ENCODE peak calls at places on chromosome 14, in six cellular contexts. S is A549, A is endothelial cell of umbilical vein, H is HepG2, Q is K562, P is GM12878. V is an unnamed sample.

GRCh38 chr14:32329690-32330290 is 692 bp downstream of the AKAP6 start:
- DNase-seq in S (no peak), A (no peak), H (no peak), Q (no peak), P (no peak), V (no peak)

GRCh38 chr14:92397140-92397815 is 74.3 kb downstream of the SLC24A4 start:
- DNase-seq in S (peak; percentile 68), A (no peak), H (no peak), Q (no peak), P (no peak), V (no peak)

GRCh38 chr14:70926187-70926830 is 19.1 kb downstream of the PCNX1 start:
- DNase-seq in S (no peak), A (no peak), H (no peak), Q (no peak), P (no peak), V (no peak)

GRCh38 chr14:59060841-59061240 is 127.6 kb upstream of the DAAM1 start:
- DNase-seq in S (no peak), A (no peak), H (no peak), Q (no peak), P (no peak), V (no peak)

GRCh38 chr14:74552623-74553022 is 59.1 kb downstream of the ISCA2 start:
- DNase-seq in S (no peak), A (peak; percentile 63), H (no peak), Q (no peak), P (no peak), V (no peak)

GRCh38 chr14:75246546-75247285 is 31.9 kb upstream of the FOS start:
- DNase-seq in S (no peak), A (no peak), H (no peak), Q (no peak), P (no peak), V (no peak)

GRCh38 chr14:75301666-75302325 is 23.2 kb downstream of the FOS start:
- DNase-seq in S (no peak), A (peak; percentile 64), H (no peak), Q (peak; percentile 76), P (no peak), V (peak; percentile 96)

GRCh38 chr14:99125616-99126431 is 146.2 kb downstream of the BCL11B start:
- DNase-seq in S (no peak), A (no peak), H (peak; percentile 6), Q (no peak), P (no peak), V (no peak)

GRCh38 chr14:100290607-100291304 is 15.5 kb downstream of the SLC25A29 start:
- DNase-seq in S (no peak), A (no peak), H (peak; percentile 86), Q (no peak), P (no peak), V (no peak)

GRCh38 chr14:85357120-85357519 is 172.8 kb upstream of the FLRT2 start:
- DNase-seq in S (no peak), A (no peak), H (no peak), Q (no peak), P (no peak), V (no peak)

GRCh38 chr14:22556021-22556989 is 32.7 kb downstream of the DAD1 start:
- DNase-seq in S (no peak), A (peak; percentile 52), H (no peak), Q (peak; percentile 66), P (peak; percentile 98), V (peak; percentile 99)

GRCh38 chr14:55151601-55152000 is 22.5 kb downstream of the LGALS3 start:
- DNase-seq in S (no peak), A (no peak), H (no peak), Q (no peak), P (no peak), V (no peak)

GRCh38 chr14:95903616-95904107 is 27.0 kb downstream of the TUNAR start:
- DNase-seq in S (no peak), A (no peak), H (no peak), Q (no peak), P (no peak), V (no peak)

GRCh38 chr14:85483652-85484051 is 46.3 kb upstream of the FLRT2 start:
- DNase-seq in S (no peak), A (peak; percentile 19), H (no peak), Q (no peak), P (no peak), V (no peak)

GRCh38 chr14:100076133-100076532 is 10.9 kb downstream of the EVL start:
- DNase-seq in S (peak; percentile 13), A (no peak), H (peak; percentile 15), Q (peak; percentile 77), P (no peak), V (peak; percentile 96)

GRCh38 chr14:61472025-61472672 is 150.8 kb downstream of the PRKCH start:
- DNase-seq in S (peak; percentile 65), A (peak; percentile 96), H (peak; percentile 90), Q (no peak), P (no peak), V (peak; percentile 90)

GRCh38 chr14:57087841-57088240 is 180.9 kb downstream of the EXOC5 start:
- DNase-seq in S (no peak), A (no peak), H (no peak), Q (no peak), P (no peak), V (no peak)

GRCh38 chr14:57086271-57087162 is 182.2 kb downstream of the EXOC5 start:
- DNase-seq in S (no peak), A (no peak), H (no peak), Q (no peak), P (no peak), V (no peak)

GRCh38 chr14:57080691-57081090 is 188.0 kb downstream of the EXOC5 start:
- DNase-seq in S (no peak), A (no peak), H (no peak), Q (no peak), P (no peak), V (no peak)

GRCh38 chr14:57085801-57086200 is 182.9 kb downstream of the EXOC5 start:
- DNase-seq in S (no peak), A (no peak), H (no peak), Q (no peak), P (no peak), V (no peak)

DNA sequence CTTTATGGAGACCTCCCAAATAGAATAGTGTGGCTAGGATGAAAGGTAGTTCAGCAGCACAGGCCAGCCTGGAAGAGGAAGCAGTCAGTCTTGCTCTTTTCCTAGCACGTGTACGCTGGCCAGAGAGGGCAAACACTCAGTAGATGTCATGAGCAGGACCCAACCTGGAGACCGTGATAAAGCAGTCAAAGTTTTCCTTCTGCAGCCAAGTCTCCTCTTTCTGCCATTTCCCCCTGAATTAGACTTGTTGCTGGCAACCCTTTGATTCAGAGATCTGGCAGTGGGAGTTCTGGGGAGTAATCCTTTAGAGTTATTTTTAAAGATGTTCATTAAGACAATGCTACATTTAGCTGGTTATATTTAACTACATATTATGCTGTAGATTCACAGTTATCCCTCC is 183.7 kb downstream of the EXOC5 start:
- DNase-seq in S (no peak), A (no peak), H (no peak), Q (no peak), P (no peak), V (no peak)
- H3K4me3 ChIP-seq in S (no peak overlapping the region), A (no peak overlapping the region), H (no peak overlapping the region), Q (no peak overlapping the region), P (no peak overlapping the region), V (no peak overlapping the region)

GRCh38 chr14:68822964-68823363 is 30.1 kb upstream of the ZFP36L1 start:
- DNase-seq in S (no peak), A (no peak), H (no peak), Q (no peak), P (no peak), V (no peak)

GRCh38 chr14:68824207-68824516 is 31.3 kb upstream of the ZFP36L1 start:
- DNase-seq in S (no peak), A (no peak), H (no peak), Q (no peak), P (no peak), V (no peak)

GRCh38 chr14:68825729-68826128 is 32.9 kb upstream of the ZFP36L1 start:
- DNase-seq in S (no peak), A (no peak), H (no peak), Q (no peak), P (no peak), V (no peak)

GRCh38 chr14:68823434-68824206 is 30.8 kb upstream of the ZFP36L1 start:
- DNase-seq in S (no peak), A (no peak), H (peak; percentile 79), Q (no peak), P (no peak), V (no peak)

GRCh38 chr14:68824517-68825347 is 31.9 kb upstream of the ZFP36L1 start:
- DNase-seq in S (peak; percentile 80), A (peak; percentile 66), H (peak; percentile 80), Q (peak; percentile 87), P (no peak), V (peak; percentile 57)
- TF ChIP-seq MAX in S (peak; percentile 96), A (no peak), H (peak; percentile 97), Q (no peak), P (no peak), V (peak; percentile 42)

GRCh38 chr14:23557521-23557920 is 1.4 kb downstream of the THTPA start:
- DNase-seq in S (no peak), A (no peak), H (no peak), Q (no peak), P (no peak), V (no peak)

GRCh38 chr14:23558363-23559009 is 2.4 kb downstream of the THTPA start:
- DNase-seq in S (no peak), A (no peak), H (no peak), Q (no peak), P (no peak), V (no peak)

GRCh38 chr14:23559921-23560520 is 4.0 kb downstream of the THTPA start:
- DNase-seq in S (no peak), A (no peak), H (no peak), Q (no peak), P (no peak), V (no peak)

GRCh38 chr14:23557946-23558345 is 1.9 kb downstream of the THTPA start:
- DNase-seq in S (no peak), A (no peak), H (no peak), Q (no peak), P (no peak), V (no peak)

DNA sequence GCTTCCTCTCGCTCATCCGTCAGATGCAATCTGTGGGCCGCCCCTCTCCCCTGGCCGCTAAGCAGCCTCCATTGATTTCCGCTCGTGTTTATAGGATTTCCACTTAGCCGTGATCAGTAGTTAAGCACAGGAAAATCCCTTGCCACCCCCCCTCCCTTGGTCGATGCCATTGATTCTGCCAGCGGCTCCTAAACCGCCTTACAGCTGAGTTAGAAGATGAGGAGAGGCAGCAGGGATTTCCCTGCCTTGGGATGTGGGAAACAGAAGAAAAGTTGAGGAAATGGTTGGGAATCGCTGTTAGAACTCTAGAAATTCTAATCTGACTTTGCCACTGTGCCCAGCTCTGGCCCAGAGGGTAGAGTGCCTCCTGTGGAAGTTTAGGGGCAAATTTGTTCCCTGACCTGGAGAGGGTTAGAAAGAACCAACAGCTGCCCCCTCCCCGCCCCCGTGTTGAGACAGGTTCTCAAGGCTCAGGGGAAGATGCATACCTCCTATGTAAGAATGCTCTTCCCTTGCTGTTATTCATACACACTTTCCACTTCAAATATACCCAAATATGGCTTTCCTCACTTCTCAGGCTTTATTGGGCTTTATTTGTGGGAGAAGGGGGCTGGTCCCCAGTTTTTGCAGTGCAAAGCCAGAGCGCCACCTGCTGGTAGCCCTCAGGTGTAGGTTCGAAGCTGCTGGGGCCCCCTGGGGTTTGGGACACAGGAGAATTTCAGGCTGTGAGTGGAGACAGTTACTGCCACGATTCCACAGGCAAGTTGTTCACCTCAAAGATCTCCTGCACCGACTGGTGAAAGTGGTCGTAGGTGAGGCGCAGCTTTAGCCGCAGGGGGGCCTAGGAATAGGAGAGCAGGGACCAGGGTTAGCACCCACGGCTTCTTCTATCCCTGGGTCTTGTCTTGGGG is 3.2 kb downstream of the THTPA start:
- DNase-seq in S (peak; percentile 72), A (peak; percentile 35), H (peak; percentile 72), Q (peak; percentile 74), P (no peak), V (peak; percentile 72)
- TF ChIP-seq MYC in S (no peak), A (no peak), H (no peak), Q (no peak), P (no peak), V (no peak)

GRCh38 chr14:105411017-105411941 is 8.3 kb upstream of the MTA1 start:
- DNase-seq in S (peak; percentile 72), A (peak; percentile 24), H (no peak), Q (peak; percentile 54), P (no peak), V (peak; percentile 59)
- H3K4me3 ChIP-seq in S (peak overlapping the region; percentile 31), A (no peak overlapping the region), H (peak overlapping the region; percentile 67), Q (peak overlapping the region; percentile 23), P (no peak overlapping the region), V (no peak overlapping the region)